ENCODE peak calls at places on chromosomes 2 and 18, in ten cellular contexts. One of them, this sample, is unnamed.

GRCh38 chr18:74509856-74510769 is 13.9 kb downstream of the CNDP2 start:
- DNase-seq in posterior vena cava: no peak
- DNase-seq in body of pancreas: peak
- DNase-seq in GM23338: no peak
- DNase-seq in NB4: no peak
- DNase-seq in activated CD4-positive, CD25-positive, alpha-beta regulatory T cell treated with anti-CD3 and anti-CD28 coated beads, Interleukin-2, amount 50 U/mL, for 16 hours: no peak
- DNase-seq in LoVo: no peak
- DNase-seq in AG08395: no peak
- DNase-seq in astrocyte of the cerebellum: no peak
- DNase-seq in amniotic epithelial cell: no peak
- DNase-seq in this sample: no peak

GRCh38 chr2:150601280-150602038 is 114.0 kb upstream of the RND3 start:
- DNase-seq in body of pancreas: no peak
- DNase-seq in GM23338: no peak
- DNase-seq in activated CD4-positive, CD25-positive, alpha-beta regulatory T cell treated with anti-CD3 and anti-CD28 coated beads, Interleukin-2, amount 50 U/mL, for 16 hours: no peak
- DNase-seq in AG08395: no peak
- DNase-seq in astrocyte of the cerebellum: peak
- DNase-seq in amniotic epithelial cell: no peak
- DNase-seq in LoVo: peak
- DNase-seq in posterior vena cava: no peak
- DNase-seq in NB4: no peak
- DNase-seq in this sample: no peak

GRCh38 chr2:111173338-111173737 is 52.6 kb downstream of the BCL2L11 start:
- DNase-seq in body of pancreas: no peak
- DNase-seq in GM23338: no peak
- DNase-seq in astrocyte of the cerebellum: no peak
- DNase-seq in LoVo: no peak
- DNase-seq in posterior vena cava: no peak
- DNase-seq in NB4: no peak
- DNase-seq in activated CD4-positive, CD25-positive, alpha-beta regulatory T cell treated with anti-CD3 and anti-CD28 coated beads, Interleukin-2, amount 50 U/mL, for 16 hours: no peak
- DNase-seq in AG08395: no peak
- DNase-seq in amniotic epithelial cell: no peak
- DNase-seq in this sample: no peak

GRCh38 chr2:37560241-37560848 is 111.1 kb downstream of the CDC42EP3 start:
- DNase-seq in GM23338: no peak
- DNase-seq in amniotic epithelial cell: no peak
- DNase-seq in body of pancreas: no peak
- DNase-seq in LoVo: no peak
- DNase-seq in astrocyte of the cerebellum: no peak
- DNase-seq in posterior vena cava: no peak
- DNase-seq in activated CD4-positive, CD25-positive, alpha-beta regulatory T cell treated with anti-CD3 and anti-CD28 coated beads, Interleukin-2, amount 50 U/mL, for 16 hours: no peak
- DNase-seq in AG08395: no peak
- DNase-seq in NB4: peak
- DNase-seq in this sample: no peak

GRCh38 chr2:37457401-37457901 is 113.0 kb downstream of the QPCT start:
- DNase-seq in amniotic epithelial cell: peak
- DNase-seq in AG08395: peak
- DNase-seq in NB4: no peak
- DNase-seq in LoVo: no peak
- DNase-seq in GM23338: no peak
- DNase-seq in astrocyte of the cerebellum: peak
- DNase-seq in posterior vena cava: no peak
- DNase-seq in activated CD4-positive, CD25-positive, alpha-beta regulatory T cell treated with anti-CD3 and anti-CD28 coated beads, Interleukin-2, amount 50 U/mL, for 16 hours: no peak
- DNase-seq in body of pancreas: no peak
- DNase-seq in this sample: no peak

GRCh38 chr18:69330345-69330744 is 70.3 kb upstream of the DOK6 start:
- DNase-seq in posterior vena cava: no peak
- DNase-seq in NB4: no peak
- DNase-seq in GM23338: no peak
- DNase-seq in activated CD4-positive, CD25-positive, alpha-beta regulatory T cell treated with anti-CD3 and anti-CD28 coated beads, Interleukin-2, amount 50 U/mL, for 16 hours: no peak
- DNase-seq in amniotic epithelial cell: no peak
- DNase-seq in LoVo: no peak
- DNase-seq in astrocyte of the cerebellum: no peak
- DNase-seq in AG08395: no peak
- DNase-seq in body of pancreas: no peak
- DNase-seq in this sample: no peak

GRCh38 chr2:10507106-10507505 is 59.0 kb upstream of the ODC1 start:
- DNase-seq in NB4: no peak
- DNase-seq in amniotic epithelial cell: no peak
- DNase-seq in GM23338: no peak
- DNase-seq in astrocyte of the cerebellum: no peak
- DNase-seq in LoVo: no peak
- DNase-seq in activated CD4-positive, CD25-positive, alpha-beta regulatory T cell treated with anti-CD3 and anti-CD28 coated beads, Interleukin-2, amount 50 U/mL, for 16 hours: no peak
- DNase-seq in AG08395: no peak
- DNase-seq in body of pancreas: no peak
- DNase-seq in posterior vena cava: peak
- DNase-seq in this sample: no peak

GRCh38 chr18:63741769-63742168 is 33.4 kb upstream of the SERPINB7 start:
- DNase-seq in activated CD4-positive, CD25-positive, alpha-beta regulatory T cell treated with anti-CD3 and anti-CD28 coated beads, Interleukin-2, amount 50 U/mL, for 16 hours: no peak
- DNase-seq in AG08395: peak
- DNase-seq in body of pancreas: no peak
- DNase-seq in NB4: peak
- DNase-seq in amniotic epithelial cell: peak
- DNase-seq in LoVo: no peak
- DNase-seq in astrocyte of the cerebellum: no peak
- DNase-seq in GM23338: peak
- DNase-seq in posterior vena cava: no peak
- DNase-seq in this sample: no peak

GRCh38 chr2:26916128-26916692 is 54.2 kb upstream of the MAPRE3 start:
- DNase-seq in body of pancreas: no peak
- DNase-seq in LoVo: no peak
- DNase-seq in astrocyte of the cerebellum: no peak
- DNase-seq in posterior vena cava: no peak
- DNase-seq in GM23338: no peak
- DNase-seq in activated CD4-positive, CD25-positive, alpha-beta regulatory T cell treated with anti-CD3 and anti-CD28 coated beads, Interleukin-2, amount 50 U/mL, for 16 hours: no peak
- DNase-seq in AG08395: no peak
- DNase-seq in amniotic epithelial cell: no peak
- DNase-seq in NB4: no peak
- DNase-seq in this sample: no peak

GRCh38 chr2:219060821-219061791 is at the start of gene IHH:
- DNase-seq in posterior vena cava: peak
- DNase-seq in activated CD4-positive, CD25-positive, alpha-beta regulatory T cell treated with anti-CD3 and anti-CD28 coated beads, Interleukin-2, amount 50 U/mL, for 16 hours: no peak
- DNase-seq in body of pancreas: peak
- DNase-seq in GM23338: peak
- DNase-seq in amniotic epithelial cell: no peak
- DNase-seq in AG08395: peak
- DNase-seq in astrocyte of the cerebellum: no peak
- DNase-seq in NB4: peak
- DNase-seq in LoVo: peak
- DNase-seq in this sample: no peak

GRCh38 chr2:30434708-30435107 is 12.3 kb upstream of the LCLAT1 start:
- DNase-seq in NB4: no peak
- DNase-seq in AG08395: no peak
- DNase-seq in amniotic epithelial cell: no peak
- DNase-seq in astrocyte of the cerebellum: no peak
- DNase-seq in activated CD4-positive, CD25-positive, alpha-beta regulatory T cell treated with anti-CD3 and anti-CD28 coated beads, Interleukin-2, amount 50 U/mL, for 16 hours: no peak
- DNase-seq in LoVo: no peak
- DNase-seq in posterior vena cava: no peak
- DNase-seq in body of pancreas: no peak
- DNase-seq in GM23338: no peak
- DNase-seq in this sample: no peak

GRCh38 chr2:101837354-101837753 is 139.8 kb downstream of the MAP4K4 start:
- DNase-seq in LoVo: no peak
- DNase-seq in amniotic epithelial cell: peak
- DNase-seq in body of pancreas: no peak
- DNase-seq in astrocyte of the cerebellum: no peak
- DNase-seq in NB4: no peak
- DNase-seq in activated CD4-positive, CD25-positive, alpha-beta regulatory T cell treated with anti-CD3 and anti-CD28 coated beads, Interleukin-2, amount 50 U/mL, for 16 hours: no peak
- DNase-seq in AG08395: no peak
- DNase-seq in GM23338: no peak
- DNase-seq in posterior vena cava: no peak
- DNase-seq in this sample: no peak

GRCh38 chr2:30716117-30716900 is 90.9 kb downstream of the CAPN13 start:
- DNase-seq in NB4: no peak
- DNase-seq in LoVo: no peak
- DNase-seq in amniotic epithelial cell: no peak
- DNase-seq in body of pancreas: no peak
- DNase-seq in activated CD4-positive, CD25-positive, alpha-beta regulatory T cell treated with anti-CD3 and anti-CD28 coated beads, Interleukin-2, amount 50 U/mL, for 16 hours: no peak
- DNase-seq in posterior vena cava: no peak
- DNase-seq in GM23338: no peak
- DNase-seq in astrocyte of the cerebellum: no peak
- DNase-seq in AG08395: no peak
- DNase-seq in this sample: no peak

GRCh38 chr2:183091318-183091953 is 12.9 kb downstream of the DUSP19 start:
- DNase-seq in NB4: no peak
- DNase-seq in body of pancreas: no peak
- DNase-seq in amniotic epithelial cell: no peak
- DNase-seq in LoVo: no peak
- DNase-seq in AG08395: no peak
- DNase-seq in activated CD4-positive, CD25-positive, alpha-beta regulatory T cell treated with anti-CD3 and anti-CD28 coated beads, Interleukin-2, amount 50 U/mL, for 16 hours: no peak
- DNase-seq in astrocyte of the cerebellum: no peak
- DNase-seq in GM23338: no peak
- DNase-seq in posterior vena cava: no peak
- DNase-seq in this sample: no peak

GRCh38 chr2:145123606-145124005 is 603.7 kb upstream of the ZEB2 start:
- DNase-seq in body of pancreas: no peak
- DNase-seq in activated CD4-positive, CD25-positive, alpha-beta regulatory T cell treated with anti-CD3 and anti-CD28 coated beads, Interleukin-2, amount 50 U/mL, for 16 hours: no peak
- DNase-seq in amniotic epithelial cell: peak
- DNase-seq in astrocyte of the cerebellum: no peak
- DNase-seq in AG08395: peak
- DNase-seq in NB4: no peak
- DNase-seq in GM23338: no peak
- DNase-seq in LoVo: no peak
- DNase-seq in posterior vena cava: no peak
- DNase-seq in this sample: no peak

GRCh38 chr2:122328811-122329210 is 573.4 kb downstream of the TSN start:
- DNase-seq in LoVo: no peak
- DNase-seq in astrocyte of the cerebellum: no peak
- DNase-seq in AG08395: no peak
- DNase-seq in posterior vena cava: no peak
- DNase-seq in body of pancreas: no peak
- DNase-seq in amniotic epithelial cell: no peak
- DNase-seq in activated CD4-positive, CD25-positive, alpha-beta regulatory T cell treated with anti-CD3 and anti-CD28 coated beads, Interleukin-2, amount 50 U/mL, for 16 hours: no peak
- DNase-seq in GM23338: no peak
- DNase-seq in NB4: no peak
- DNase-seq in this sample: no peak

GRCh38 chr18:3921826-3922225 is 471.9 kb downstream of the TGIF1 start:
- DNase-seq in AG08395: no peak
- DNase-seq in activated CD4-positive, CD25-positive, alpha-beta regulatory T cell treated with anti-CD3 and anti-CD28 coated beads, Interleukin-2, amount 50 U/mL, for 16 hours: no peak
- DNase-seq in NB4: no peak
- DNase-seq in posterior vena cava: no peak
- DNase-seq in LoVo: no peak
- DNase-seq in body of pancreas: no peak
- DNase-seq in GM23338: no peak
- DNase-seq in astrocyte of the cerebellum: no peak
- DNase-seq in amniotic epithelial cell: no peak
- DNase-seq in this sample: no peak

GRCh38 chr18:59222341-59222740 is 2.4 kb downstream of the GRP start:
- DNase-seq in body of pancreas: no peak
- DNase-seq in activated CD4-positive, CD25-positive, alpha-beta regulatory T cell treated with anti-CD3 and anti-CD28 coated beads, Interleukin-2, amount 50 U/mL, for 16 hours: no peak
- DNase-seq in astrocyte of the cerebellum: no peak
- DNase-seq in NB4: no peak
- DNase-seq in AG08395: no peak
- DNase-seq in GM23338: no peak
- DNase-seq in amniotic epithelial cell: no peak
- DNase-seq in posterior vena cava: no peak
- DNase-seq in LoVo: no peak
- DNase-seq in this sample: no peak

GRCh38 chr2:1601064-1601405 is 143.3 kb downstream of the PXDN start:
- DNase-seq in amniotic epithelial cell: no peak
- DNase-seq in GM23338: no peak
- DNase-seq in LoVo: no peak
- DNase-seq in astrocyte of the cerebellum: no peak
- DNase-seq in activated CD4-positive, CD25-positive, alpha-beta regulatory T cell treated with anti-CD3 and anti-CD28 coated beads, Interleukin-2, amount 50 U/mL, for 16 hours: no peak
- DNase-seq in NB4: no peak
- DNase-seq in body of pancreas: no peak
- DNase-seq in AG08395: no peak
- DNase-seq in posterior vena cava: no peak
- DNase-seq in this sample: no peak

GRCh38 chr2:689877-690510 is 12.8 kb upstream of the TMEM18 start:
- DNase-seq in astrocyte of the cerebellum: no peak
- DNase-seq in activated CD4-positive, CD25-positive, alpha-beta regulatory T cell treated with anti-CD3 and anti-CD28 coated beads, Interleukin-2, amount 50 U/mL, for 16 hours: no peak
- DNase-seq in posterior vena cava: no peak
- DNase-seq in AG08395: no peak
- DNase-seq in amniotic epithelial cell: no peak
- DNase-seq in NB4: no peak
- DNase-seq in GM23338: no peak
- DNase-seq in body of pancreas: no peak
- DNase-seq in LoVo: no peak
- DNase-seq in this sample: no peak